ENCODE peak calls at places on chromosomes 16 and 17, in five cellular contexts. J is stomach; R is LoVo; K is stimulated activated CD4-positive, alpha-beta T cell treated with anti-CD3 and anti-CD28 coated beads, Interleukin-1b, Interleukin-23, amount 100 ng/mL, for 1 hour; S is NCI-H1092. O is an unnamed sample.

GRCh38 chr17:59893617-59894100 is 738 bp downstream of the RPS6KB1 start:
- DNase-seq in J (no peak), R (peak; percentile 44), K (no peak), S (peak; percentile 20), O (no peak)

GRCh38 chr16:89201467-89202377 is 1.4 kb upstream of the SLC22A31 start:
- DNase-seq in J (peak; percentile 90), R (peak; percentile 75), K (peak; percentile 74), S (no peak), O (peak; percentile 66)

GRCh38 chr16:20153444-20153843 is 79.8 kb upstream of the GPR139 start:
- DNase-seq in J (no peak), R (no peak), K (no peak), S (no peak), O (no peak)

GRCh38 chr17:28466521-28467048 is 6.9 kb upstream of the SLC13A2 start:
- DNase-seq in J (no peak), R (no peak), K (no peak), S (no peak), O (peak; percentile 18)

GRCh38 chr16:4362476-4363250 is 9.0 kb upstream of the VASN start:
- DNase-seq in J (no peak), R (no peak), K (no peak), S (no peak), O (no peak)

GRCh38 chr17:70810609-70811008 is 641.3 kb downstream of the KCNJ2 start:
- DNase-seq in J (no peak), R (no peak), K (no peak), S (no peak), O (no peak)

GRCh38 chr16:11005611-11005975 is 61.2 kb downstream of the CLEC16A start:
- DNase-seq in J (no peak), R (no peak), K (no peak), S (no peak), O (no peak)

GRCh38 chr16:15970743-15971434 is 21.5 kb downstream of the ABCC1 start:
- DNase-seq in J (no peak), R (no peak), K (no peak), S (no peak), O (no peak)

GRCh38 chr16:29663020-29663828 is at the start of gene SPN:
- DNase-seq in J (no peak), R (no peak), K (no peak), S (no peak), O (no peak)

GRCh38 chr16:73298562-73298961 is 250.6 kb upstream of the ZFHX3 start:
- DNase-seq in J (no peak), R (no peak), K (no peak), S (no peak), O (no peak)

GRCh38 chr16:3857189-3858013 is 23.1 kb downstream of the CREBBP start:
- DNase-seq in J (no peak), R (no peak), K (no peak), S (no peak), O (no peak)

GRCh38 chr17:2215616-2216364 is 87.8 kb downstream of the SMG6 start:
- DNase-seq in J (peak; percentile 57), R (no peak), K (no peak), S (no peak), O (no peak)

GRCh38 chr17:35912339-35912912 is 18.1 kb downstream of the RDM1 start:
- DNase-seq in J (no peak), R (no peak), K (no peak), S (no peak), O (no peak)

GRCh38 chr17:47733047-47733413 is at the start of gene TBX21:
- DNase-seq in J (peak; percentile 74), R (peak; percentile 13), K (peak; percentile 81), S (peak; percentile 47), O (peak; percentile 79)

GRCh38 chr16:22092143-22092933 is at the start of gene VWA3A:
- DNase-seq in J (no peak), R (no peak), K (no peak), S (no peak), O (no peak)

GRCh38 chr16:25950586-25951201 is 258.9 kb downstream of the HS3ST4 start:
- DNase-seq in J (no peak), R (no peak), K (no peak), S (no peak), O (no peak)

GRCh38 chr17:30379303-30380105 is 777 bp downstream of the CPD start:
- DNase-seq in J (peak; percentile 34), R (no peak), K (no peak), S (no peak), O (no peak)

GRCh38 chr17:62179525-62180161 is 114.6 kb upstream of the MED13 start:
- DNase-seq in J (no peak), R (peak; percentile 90), K (no peak), S (no peak), O (no peak)

GRCh38 chr17:22202702-22203101 is 510.4 kb downstream of the KCNJ18 start:
- DNase-seq in J (no peak), R (no peak), K (no peak), S (no peak), O (no peak)

GRCh38 chr16:83813818-83814653 is 6.3 kb downstream of the HSBP1 start:
- DNase-seq in J (no peak), R (no peak), K (no peak), S (peak; percentile 53), O (no peak)

GRCh38 chr17:57277923-57278604 is 21.7 kb downstream of the MSI2 start:
- DNase-seq in J (no peak), R (no peak), K (no peak), S (no peak), O (no peak)

GRCh38 chr16:50103764-50104163 is 38.0 kb downstream of the HEATR3 start:
- DNase-seq in J (no peak), R (no peak), K (no peak), S (no peak), O (no peak)

GRCh38 chr17:3843935-3844516 is 2.0 kb downstream of the NCBP3 start:
- DNase-seq in J (peak; percentile 57), R (peak; percentile 35), K (peak; percentile 18), S (no peak), O (no peak)

GRCh38 chr17:45672301-45672700 is 111.8 kb upstream of the CRHR1 start:
- DNase-seq in J (no peak), R (no peak), K (no peak), S (no peak), O (no peak)

GRCh38 chr16:53369921-53370320 is 64.3 kb upstream of the RBL2 start:
- DNase-seq in J (no peak), R (no peak), K (no peak), S (no peak), O (no peak)

GRCh38 chr16:84925092-84925772 is 86.1 kb downstream of the ZDHHC7 start:
- DNase-seq in J (peak; percentile 72), R (peak; percentile 36), K (peak; percentile 56), S (peak; percentile 13), O (no peak)

GRCh38 chr17:63550816-63551639 is 751 bp downstream of the DCAF7 start:
- DNase-seq in J (peak; percentile 19), R (no peak), K (no peak), S (peak; percentile 49), O (no peak)

GRCh38 chr16:19130852-19131808 is 17.4 kb downstream of the ITPRIPL2 start:
- DNase-seq in J (no peak), R (peak; percentile 68), K (no peak), S (no peak), O (no peak)

O was measured in D721Med.